ENCODE peak calls at places on chromosome 12, in four cellular contexts. C is K562, O is H1, E is HepG2. Q is an unnamed sample.

GRCh38 chr12:98370976-98371375 is 144.4 kb upstream of the TMPO start:
- DNase-seq in E (no peak), O (no peak), C (no peak), Q (no peak)

GRCh38 chr12:41217731-41218130 is 29.6 kb downstream of the PDZRN4 start:
- DNase-seq in C (no peak), E (no peak), O (no peak), Q (no peak)

GRCh38 chr12:63846249-63846967 is 1.9 kb downstream of the SRGAP1 start:
- DNase-seq in E (no peak), O (no peak), C (no peak), Q (no peak)

GRCh38 chr12:4355843-4356327 is 23.6 kb downstream of the FGF23 start:
- DNase-seq in E (peak; percentile 28), C (peak; percentile 78), O (peak; percentile 67), Q (peak; percentile 41)

GRCh38 chr12:112963227-112963861 is 15.0 kb upstream of the OAS2 start:
- DNase-seq in O (no peak), C (no peak), E (no peak), Q (no peak)

GRCh38 chr12:109732321-109733305 is 19.0 kb downstream of the FAM222A start:
- DNase-seq in C (no peak), E (no peak), O (no peak), Q (no peak)

GRCh38 chr12:94488449-94488848 is 28.8 kb upstream of the CEP83 start:
- DNase-seq in O (no peak), E (no peak), C (no peak), Q (no peak)

GRCh38 chr12:71392521-71393145 is 47.0 kb upstream of the LGR5 start:
- DNase-seq in O (no peak), E (peak; percentile 69), C (peak; percentile 79), Q (peak; percentile 72)

GRCh38 chr12:4282892-4283511 is 9.4 kb downstream of the CCND2 start:
- DNase-seq in E (no peak), O (no peak), C (no peak), Q (no peak)

GRCh38 chr12:106248849-106249371 is 1.1 kb upstream of the CKAP4 start:
- DNase-seq in E (no peak), O (no peak), C (no peak), Q (no peak)

GRCh38 chr12:16112626-16113560 is 164.6 kb downstream of the SLC15A5 start:
- DNase-seq in O (no peak), C (peak; percentile 0), E (no peak), Q (no peak)

GRCh38 chr12:39441963-39442894 is 691 bp downstream of the KIF21A start:
- DNase-seq in C (peak; percentile 73), E (peak; percentile 39), O (no peak), Q (no peak)

GRCh38 chr12:55926738-55927587 is 731 bp downstream of the PYM1 start:
- DNase-seq in E (peak; percentile 90), C (peak; percentile 97), O (peak; percentile 84), Q (peak; percentile 89)

GRCh38 chr12:97642906-97643305 is 180.3 kb downstream of the RMST start:
- DNase-seq in E (no peak), C (no peak), O (no peak), Q (no peak)

GRCh38 chr12:53065975-53066593 is 13.1 kb downstream of the SPRYD3 start:
- DNase-seq in E (peak; percentile 57), O (no peak), C (peak; percentile 82), Q (peak; percentile 60)
- TF ChIP-seq POLR2AphosphoS5 in E (no peak), O (no peak), C (no peak), Q (no peak)

GRCh38 chr12:52796839-52797528 is 1.1 kb upstream of the KRT3 start:
- DNase-seq in O (no peak), C (peak; percentile 94), E (no peak), Q (no peak)
- TF ChIP-seq FOSL1 in O (no peak), C (peak; percentile 53), E (no peak), Q (no peak)

GRCh38 chr12:54280401-54281260 is at the start of gene HNRNPA1:
- DNase-seq in E (peak; percentile 99), C (peak; percentile 99), O (peak; percentile 98), Q (peak; percentile 100)

GRCh38 chr12:54286042-54286931 is 5.8 kb downstream of the HNRNPA1 start:
- DNase-seq in E (no peak), C (peak; percentile 89), O (no peak), Q (no peak)

GRCh38 chr12:54285150-54286041 is 4.9 kb downstream of the HNRNPA1 start:
- DNase-seq in C (no peak), E (no peak), O (no peak), Q (no peak)

GRCh38 chr12:54279632-54280400 is at the start of gene CBX5:
- DNase-seq in O (peak; percentile 96), C (peak; percentile 99), E (peak; percentile 99), Q (peak; percentile 98)

GRCh38 chr12:54282949-54283593 is 2.5 kb downstream of the HNRNPA1 start:
- DNase-seq in C (peak; percentile 61), E (no peak), O (no peak), Q (no peak)
- TF ChIP-seq POLR2AphosphoS5 in C (no peak), E (no peak), O (peak; percentile 85), Q (no peak)

DNA sequence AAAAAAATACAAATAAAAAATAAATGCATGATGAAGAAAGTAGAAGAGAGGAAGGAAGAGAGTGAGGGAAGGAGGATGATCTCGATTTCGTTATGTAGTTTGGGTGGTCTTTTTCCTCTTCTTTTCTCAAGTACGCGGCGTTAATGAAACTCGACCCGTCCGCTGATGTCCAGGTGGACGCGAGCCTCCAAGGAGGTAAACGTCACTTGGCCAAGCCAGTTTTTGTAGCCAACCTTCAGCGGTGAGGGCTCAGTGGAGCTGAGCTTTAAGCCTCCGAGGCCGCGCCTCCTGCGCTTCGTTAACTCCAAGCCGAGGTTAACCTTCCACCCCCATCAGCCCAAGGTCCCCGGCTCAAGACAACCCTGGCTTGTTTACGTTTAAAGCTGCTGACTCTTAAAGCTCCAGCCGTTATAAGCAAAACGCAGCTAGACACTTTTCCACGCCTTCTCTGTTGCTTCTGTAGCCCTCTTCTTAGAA is 736 bp upstream of the ITPR2 start:
- DNase-seq in E (no peak), O (no peak), C (peak; percentile 28), Q (no peak)
- TF ChIP-seq FOSL1 in E (no peak), O (no peak), C (no peak), Q (no peak)

GRCh38 chr12:100896192-100896591 is 101.6 kb downstream of the ANO4 start:
- DNase-seq in E (no peak), O (no peak), C (no peak), Q (no peak)
- TF ChIP-seq POLR2AphosphoS5 in E (no peak), O (no peak), C (no peak), Q (no peak)

GRCh38 chr12:122855985-122856831 is 21.0 kb downstream of the HIP1R start:
- DNase-seq in E (no peak), O (no peak), C (no peak), Q (no peak)
- TF ChIP-seq FOSL1 in E (no peak), O (no peak), C (no peak), Q (no peak)

DNA sequence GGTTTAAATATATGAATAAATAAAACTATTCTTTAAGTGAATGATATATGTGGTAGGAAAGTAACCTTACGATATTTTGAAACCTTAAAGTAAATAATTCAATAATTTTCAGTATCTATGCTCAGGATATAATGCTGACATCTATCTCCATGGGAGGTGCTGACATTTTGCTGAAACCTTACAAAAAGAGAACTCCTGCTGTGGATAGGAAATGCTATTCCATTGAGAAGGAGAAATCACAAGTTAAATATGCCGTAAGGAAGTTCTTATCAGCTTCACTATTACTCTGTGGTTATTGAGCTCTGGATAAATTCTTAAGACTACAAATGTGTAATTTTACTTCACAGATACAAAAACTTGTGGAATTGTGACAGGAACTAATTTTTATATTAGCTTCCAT is 722.1 kb downstream of the TMTC2 start:
- DNase-seq in E (no peak), C (no peak), O (no peak), Q (no peak)
- TF ChIP-seq POLR2AphosphoS5 in E (no peak), C (no peak), O (no peak), Q (no peak)

GRCh38 chr12:22271036-22271435 is 63.5 kb downstream of the ST8SIA1 start:
- DNase-seq in C (no peak), O (no peak), E (no peak), Q (no peak)
- TF ChIP-seq FOSL1 in C (no peak), O (no peak), E (no peak), Q (no peak)

GRCh38 chr12:102760322-102760721 is 156.7 kb downstream of the PAH start:
- DNase-seq in E (no peak), O (no peak), C (no peak), Q (no peak)
- TF ChIP-seq POLR2AphosphoS5 in E (no peak), O (no peak), C (no peak), Q (no peak)